ENCODE peak calls at places on chromosome 14, in four cellular contexts. One of them, this sample, is unnamed.
A peak's percentile ranks its signal among the peaks of the same experiment; 100 is the strongest.

GRCh38 chr14:20671597-20672283 is 12.6 kb upstream of the RNASE4 start:
- DNase-seq in CD8-positive, alpha-beta memory T cell: no peak
- DNase-seq in foreskin fibroblast: no peak
- DNase-seq in hypothalamus: no peak
- DNase-seq in this sample: no peak

GRCh38 chr14:58787601-58788000 is 149.8 kb downstream of the DACT1 start:
- DNase-seq in hypothalamus: no peak
- DNase-seq in foreskin fibroblast: peak; percentile 51
- DNase-seq in CD8-positive, alpha-beta memory T cell: no peak
- DNase-seq in this sample: no peak

GRCh38 chr14:51079489-51079888 is 15.4 kb downstream of the TRIM9 start:
- DNase-seq in hypothalamus: no peak
- DNase-seq in CD8-positive, alpha-beta memory T cell: no peak
- DNase-seq in foreskin fibroblast: no peak
- DNase-seq in this sample: no peak

GRCh38 chr14:104150201-104151027 is 12.0 kb downstream of the KIF26A start:
- DNase-seq in foreskin fibroblast: peak; percentile 70
- DNase-seq in hypothalamus: no peak
- DNase-seq in CD8-positive, alpha-beta memory T cell: no peak
- DNase-seq in this sample: no peak

GRCh38 chr14:19800282-19801117 is 3.1 kb upstream of the OR4N2 start:
- DNase-seq in foreskin fibroblast: no peak
- DNase-seq in CD8-positive, alpha-beta memory T cell: no peak
- DNase-seq in hypothalamus: peak; percentile 43
- DNase-seq in this sample: no peak

GRCh38 chr14:32047791-32048190 is 29.3 kb upstream of the ARHGAP5 start:
- DNase-seq in hypothalamus: no peak
- DNase-seq in CD8-positive, alpha-beta memory T cell: no peak
- DNase-seq in foreskin fibroblast: no peak
- DNase-seq in this sample: no peak

GRCh38 chr14:85197976-85198375 is 332.0 kb upstream of the FLRT2 start:
- DNase-seq in CD8-positive, alpha-beta memory T cell: no peak
- DNase-seq in hypothalamus: no peak
- DNase-seq in foreskin fibroblast: peak; percentile 36
- DNase-seq in this sample: no peak

GRCh38 chr14:101360045-101360931 is 201.0 kb upstream of the DIO3 start:
- DNase-seq in CD8-positive, alpha-beta memory T cell: no peak
- DNase-seq in hypothalamus: no peak
- DNase-seq in foreskin fibroblast: peak; percentile 7
- DNase-seq in this sample: no peak

GRCh38 chr14:67059576-67059975 is 129.7 kb upstream of the GARIN2 start:
- DNase-seq in CD8-positive, alpha-beta memory T cell: no peak
- DNase-seq in foreskin fibroblast: no peak
- DNase-seq in hypothalamus: no peak
- DNase-seq in this sample: no peak

GRCh38 chr14:101590062-101590461 is 28.8 kb downstream of the DIO3 start:
- DNase-seq in foreskin fibroblast: no peak
- DNase-seq in CD8-positive, alpha-beta memory T cell: no peak
- DNase-seq in hypothalamus: no peak
- DNase-seq in this sample: no peak

GRCh38 chr14:56678838-56679237 is 99.2 kb downstream of the TMEM260 start:
- DNase-seq in foreskin fibroblast: no peak
- DNase-seq in CD8-positive, alpha-beta memory T cell: no peak
- DNase-seq in hypothalamus: no peak
- DNase-seq in this sample: no peak

GRCh38 chr14:23829736-23830474 is 123.7 kb upstream of the DHRS4 start:
- DNase-seq in foreskin fibroblast: peak; percentile 90
- DNase-seq in CD8-positive, alpha-beta memory T cell: no peak
- DNase-seq in hypothalamus: no peak
- DNase-seq in this sample: no peak

GRCh38 chr14:44606576-44606975 is 99.5 kb upstream of the FSCB start:
- DNase-seq in hypothalamus: no peak
- DNase-seq in foreskin fibroblast: no peak
- DNase-seq in CD8-positive, alpha-beta memory T cell: no peak
- DNase-seq in this sample: no peak

GRCh38 chr14:49612251-49612650 is 8.2 kb downstream of the RPL36AL start:
- DNase-seq in hypothalamus: no peak
- DNase-seq in foreskin fibroblast: no peak
- DNase-seq in CD8-positive, alpha-beta memory T cell: no peak
- DNase-seq in this sample: no peak

GRCh38 chr14:96821501-96821900 is 24.3 kb downstream of the VRK1 start:
- DNase-seq in CD8-positive, alpha-beta memory T cell: no peak
- DNase-seq in foreskin fibroblast: no peak
- DNase-seq in hypothalamus: no peak
- DNase-seq in this sample: no peak

GRCh38 chr14:78162202-78162601 is 8.0 kb upstream of the NRXN3 start:
- DNase-seq in hypothalamus: no peak
- DNase-seq in foreskin fibroblast: no peak
- DNase-seq in CD8-positive, alpha-beta memory T cell: no peak
- DNase-seq in this sample: no peak

GRCh38 chr14:32073537-32074189 is 3.4 kb upstream of the ARHGAP5 start:
- DNase-seq in hypothalamus: no peak
- DNase-seq in CD8-positive, alpha-beta memory T cell: peak; percentile 4
- DNase-seq in foreskin fibroblast: peak; percentile 89
- DNase-seq in this sample: peak; percentile 76

GRCh38 chr14:35985504-35986218 is 159.5 kb downstream of the BRMS1L start:
- DNase-seq in hypothalamus: no peak
- DNase-seq in foreskin fibroblast: no peak
- DNase-seq in CD8-positive, alpha-beta memory T cell: no peak
- DNase-seq in this sample: no peak

GRCh38 chr14:73787760-73788508 is 63.7 kb upstream of the PTGR2 start:
- DNase-seq in hypothalamus: no peak
- DNase-seq in foreskin fibroblast: peak; percentile 81
- DNase-seq in CD8-positive, alpha-beta memory T cell: no peak
- DNase-seq in this sample: no peak

GRCh38 chr14:63737582-63738006 is 9.7 kb upstream of the SGPP1 start:
- DNase-seq in hypothalamus: no peak
- DNase-seq in foreskin fibroblast: no peak
- DNase-seq in CD8-positive, alpha-beta memory T cell: no peak
- DNase-seq in this sample: no peak

GRCh38 chr14:46259536-46259935 is 392.0 kb downstream of the RPL10L start:
- DNase-seq in foreskin fibroblast: no peak
- DNase-seq in CD8-positive, alpha-beta memory T cell: no peak
- DNase-seq in hypothalamus: no peak
- DNase-seq in this sample: no peak

GRCh38 chr14:54025661-54026060 is 69.0 kb upstream of the BMP4 start:
- DNase-seq in hypothalamus: no peak
- DNase-seq in CD8-positive, alpha-beta memory T cell: no peak
- DNase-seq in foreskin fibroblast: peak; percentile 57
- DNase-seq in this sample: no peak

GRCh38 chr14:59415836-59416620 is 49.2 kb downstream of the GPR135 start:
- DNase-seq in hypothalamus: no peak
- DNase-seq in CD8-positive, alpha-beta memory T cell: no peak
- DNase-seq in foreskin fibroblast: no peak
- DNase-seq in this sample: no peak

GRCh38 chr14:105287249-105288102 is 13.3 kb downstream of the BRF1 start:
- DNase-seq in hypothalamus: no peak
- DNase-seq in foreskin fibroblast: peak; percentile 12
- DNase-seq in CD8-positive, alpha-beta memory T cell: no peak
- DNase-seq in this sample: no peak

GRCh38 chr14:101511620-101512395 is 49.5 kb upstream of the DIO3 start:
- DNase-seq in CD8-positive, alpha-beta memory T cell: no peak
- DNase-seq in foreskin fibroblast: no peak
- DNase-seq in hypothalamus: no peak
- DNase-seq in this sample: no peak

GRCh38 chr14:101496779-101497420 is 64.4 kb upstream of the DIO3 start:
- DNase-seq in hypothalamus: no peak
- DNase-seq in CD8-positive, alpha-beta memory T cell: no peak
- DNase-seq in foreskin fibroblast: no peak
- DNase-seq in this sample: no peak

GRCh38 chr14:27739657-27740156 is 1026.9 kb upstream of the FOXG1 start:
- DNase-seq in CD8-positive, alpha-beta memory T cell: no peak
- DNase-seq in hypothalamus: no peak
- DNase-seq in foreskin fibroblast: no peak
- DNase-seq in this sample: no peak

GRCh38 chr14:31943861-31944255 is 133.2 kb upstream of the ARHGAP5 start:
- DNase-seq in hypothalamus: no peak
- DNase-seq in CD8-positive, alpha-beta memory T cell: no peak
- DNase-seq in foreskin fibroblast: no peak
- DNase-seq in this sample: no peak

GRCh38 chr14:71686677-71687076 is 245.6 kb upstream of the RGS6 start:
- DNase-seq in hypothalamus: no peak
- DNase-seq in foreskin fibroblast: peak; percentile 41
- DNase-seq in CD8-positive, alpha-beta memory T cell: no peak
- DNase-seq in this sample: no peak

GRCh38 chr14:92877757-92878431 is 45.1 kb upstream of the CHGA start:
- DNase-seq in CD8-positive, alpha-beta memory T cell: no peak
- DNase-seq in hypothalamus: no peak
- DNase-seq in foreskin fibroblast: no peak
- DNase-seq in this sample: no peak

GRCh38 chr14:78697341-78697740 is 527.2 kb downstream of the NRXN3 start:
- DNase-seq in foreskin fibroblast: peak; percentile 53
- DNase-seq in CD8-positive, alpha-beta memory T cell: no peak
- DNase-seq in hypothalamus: no peak
- DNase-seq in this sample: no peak

GRCh38 chr14:72416081-72416849 is 477.6 kb downstream of the DPF3 start:
- DNase-seq in foreskin fibroblast: no peak
- DNase-seq in CD8-positive, alpha-beta memory T cell: no peak
- DNase-seq in hypothalamus: no peak
- DNase-seq in this sample: no peak

GRCh38 chr14:59265808-59266207 is 77.3 kb downstream of the DAAM1 start:
- DNase-seq in hypothalamus: no peak
- DNase-seq in foreskin fibroblast: peak; percentile 49
- DNase-seq in CD8-positive, alpha-beta memory T cell: no peak
- DNase-seq in this sample: no peak

GRCh38 chr14:74979442-74980397 is 23.0 kb upstream of the EIF2B2 start:
- DNase-seq in CD8-positive, alpha-beta memory T cell: no peak
- DNase-seq in foreskin fibroblast: peak; percentile 81
- DNase-seq in hypothalamus: no peak
- DNase-seq in this sample: no peak

GRCh38 chr14:69288001-69288771 is 28.2 kb downstream of the GALNT16 start:
- DNase-seq in foreskin fibroblast: peak; percentile 64
- DNase-seq in CD8-positive, alpha-beta memory T cell: no peak
- DNase-seq in hypothalamus: peak; percentile 59
- DNase-seq in this sample: no peak

GRCh38 chr14:67970923-67971322 is 151.3 kb downstream of the RAD51B start:
- DNase-seq in foreskin fibroblast: peak; percentile 10
- DNase-seq in hypothalamus: no peak
- DNase-seq in CD8-positive, alpha-beta memory T cell: no peak
- DNase-seq in this sample: no peak

GRCh38 chr14:101836131-101836530 is 74.6 kb downstream of the PPP2R5C start:
- DNase-seq in foreskin fibroblast: peak; percentile 62
- DNase-seq in CD8-positive, alpha-beta memory T cell: no peak
- DNase-seq in hypothalamus: no peak
- DNase-seq in this sample: no peak

GRCh38 chr14:89011727-89012271 is 187.3 kb downstream of the TTC8 start:
- DNase-seq in CD8-positive, alpha-beta memory T cell: no peak
- DNase-seq in foreskin fibroblast: peak; percentile 41
- DNase-seq in hypothalamus: no peak
- DNase-seq in this sample: no peak

This sample was measured in naive thymus-derived CD4-positive, alpha-beta T cell.